ENCODE peak calls at places on chromosomes 11 and 22, in five cellular contexts. N, Z, E, V and Y are unnamed samples.

GRCh38 chr11:105912666-105913065 is 109.4 kb downstream of the MSANTD4 start:
- DNase-seq in E (no peak), V (no peak), N (no peak), Z (no peak), Y (no peak)

GRCh38 chr11:457071-457760 is 7.1 kb downstream of the PTDSS2 start:
- DNase-seq in Z (no peak), V (no peak), N (no peak), E (peak), Y (no peak)

GRCh38 chr11:60785806-60786361 is 751 bp downstream of the MS4A10 start:
- DNase-seq in N (no peak), Z (no peak), E (peak), V (peak), Y (peak)

GRCh38 chr11:28760676-28761390 is 652.6 kb downstream of the METTL15 start:
- DNase-seq in E (no peak), Z (no peak), N (no peak), V (peak), Y (peak)

GRCh38 chr22:32999039-32999861 is 58.9 kb downstream of the SYN3 start:
- DNase-seq in V (no peak), Z (no peak), N (peak), E (no peak), Y (no peak)

GRCh38 chr22:46966846-46967245 is 204.4 kb downstream of the TBC1D22A start:
- DNase-seq in V (no peak), N (peak), Z (no peak), E (no peak), Y (no peak)

GRCh38 chr11:11620251-11620965 is 1.4 kb downstream of the GALNT18 start:
- DNase-seq in V (peak), Z (peak), E (peak), N (peak), Y (peak)

GRCh38 chr11:97414801-97415200 is 1025.0 kb downstream of the JRKL start:
- DNase-seq in Z (no peak), N (no peak), E (no peak), V (no peak), Y (no peak)

GRCh38 chr11:16881074-16881709 is 133.0 kb downstream of the PLEKHA7 start:
- DNase-seq in V (peak), E (no peak), Z (peak), N (peak), Y (peak)

GRCh38 chr11:122393209-122393850 is 262.2 kb upstream of the UBASH3B start:
- DNase-seq in Z (no peak), V (no peak), N (no peak), E (no peak), Y (no peak)

GRCh38 chr11:126734752-126735151 is 265.8 kb downstream of the KIRREL3 start:
- DNase-seq in E (no peak), Z (no peak), V (no peak), N (no peak), Y (no peak)

GRCh38 chr22:39243443-39244072 is 1.2 kb downstream of the PDGFB start:
- DNase-seq in Z (peak), N (no peak), V (no peak), E (no peak), Y (no peak)
- H3K4me3 ChIP-seq in Z (peak), N (peak), V (no peak), E (peak), Y (peak)

GRCh38 chr11:107606122-107606521 is 15.2 kb downstream of the ELMOD1 start:
- DNase-seq in N (no peak), E (no peak), Z (no peak), V (no peak), Y (no peak)
- TF ChIP-seq CTCF in N (no peak), E (no peak), Z (no peak), V (no peak), Y (peak)

GRCh38 chr11:118659314-118659939 is 20.0 kb downstream of the TREH start:
- DNase-seq in V (peak), Z (peak), N (peak), E (peak), Y (peak)
- H3K4me3 ChIP-seq in V (no peak), Z (no peak), N (no peak), E (no peak), Y (no peak)

DNA sequence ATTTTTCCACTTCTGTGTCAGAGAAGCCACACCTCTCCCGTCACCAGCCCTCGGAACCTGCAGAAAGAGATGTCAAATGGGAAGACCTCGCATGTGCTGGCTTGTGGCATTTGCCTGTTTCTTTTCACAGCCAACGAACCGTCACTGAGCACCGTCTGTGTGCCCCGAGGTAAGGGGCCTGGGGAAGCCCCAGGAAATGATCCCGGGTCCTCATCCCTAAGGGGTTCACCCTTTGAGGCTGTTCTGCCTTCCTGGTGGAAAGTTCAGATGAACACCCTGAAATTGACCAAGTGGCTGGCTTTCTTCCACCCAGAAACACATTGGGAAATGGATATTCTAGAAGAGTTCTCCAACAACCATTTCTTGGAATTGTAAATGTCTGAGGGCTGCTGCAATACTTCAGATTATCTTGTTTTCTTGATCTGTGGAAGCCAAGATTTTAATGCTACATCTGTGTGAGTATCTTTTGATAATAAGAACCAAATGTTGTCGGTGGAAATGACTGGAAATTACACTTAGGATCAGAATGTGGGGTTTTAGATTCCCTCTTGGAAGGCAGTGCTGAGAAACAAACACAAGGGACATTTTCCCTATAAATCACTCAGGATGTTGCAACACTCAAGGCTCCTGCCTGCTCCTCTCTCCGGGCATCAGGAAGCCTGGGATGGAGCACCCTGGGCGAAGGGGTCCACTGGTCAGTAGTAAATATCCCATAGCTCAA is 37.6 kb downstream of the RIBC2 start:
- DNase-seq in N (peak), Z (no peak), E (no peak), V (peak), Y (peak)
- TF ChIP-seq CTCF in N (no peak), Z (no peak), E (no peak), V (no peak), Y (no peak)

GRCh38 chr22:31342389-31343125 is 3.6 kb downstream of the PATZ1 start:
- DNase-seq in V (no peak), E (no peak), N (no peak), Z (peak), Y (no peak)
- H3K4me3 ChIP-seq in V (no peak), E (peak), N (no peak), Z (peak), Y (no peak)

GRCh38 chr11:108648528-108648885 is 16.4 kb upstream of the DDX10 start:
- DNase-seq in E (no peak), Z (no peak), N (no peak), V (no peak), Y (no peak)

GRCh38 chr11:108647701-108648527 is 17.0 kb upstream of the DDX10 start:
- DNase-seq in N (peak), V (peak), E (peak), Z (peak), Y (peak)

GRCh38 chr11:108645956-108646355 is 18.9 kb upstream of the DDX10 start:
- DNase-seq in Z (no peak), V (no peak), E (no peak), N (no peak), Y (no peak)

GRCh38 chr11:108643974-108644373 is 20.9 kb upstream of the DDX10 start:
- DNase-seq in Z (no peak), N (no peak), E (no peak), V (no peak), Y (no peak)

GRCh38 chr11:108647387-108647700 is 17.5 kb upstream of the DDX10 start:
- DNase-seq in N (no peak), V (no peak), E (no peak), Z (no peak), Y (no peak)
- TF ChIP-seq CTCF in N (no peak), V (no peak), E (no peak), Z (no peak), Y (no peak)

GRCh38 chr11:63837719-63838118 is 1.2 kb upstream of the MARK2 start:
- DNase-seq in Z (no peak), E (peak), N (no peak), V (no peak), Y (no peak)
- H3K4me3 ChIP-seq in Z (no peak), E (peak), N (no peak), V (no peak), Y (no peak)

GRCh38 chr11:2432171-2432621 is 12.1 kb downstream of the TRPM5 start:
- DNase-seq in E (peak), N (no peak), Z (peak), V (no peak), Y (no peak)

GRCh38 chr11:2434008-2434407 is 10.3 kb downstream of the TRPM5 start:
- DNase-seq in N (no peak), Z (peak), E (no peak), V (no peak), Y (no peak)

GRCh38 chr11:2433106-2433925 is 11.0 kb downstream of the TRPM5 start:
- DNase-seq in V (no peak), E (peak), N (no peak), Z (peak), Y (no peak)

GRCh38 chr11:2432628-2433071 is 11.7 kb downstream of the TRPM5 start:
- DNase-seq in N (no peak), V (no peak), Z (peak), E (peak), Y (no peak)

GRCh38 chr11:2431395-2431794 is 12.9 kb downstream of the TRPM5 start:
- DNase-seq in Z (peak), N (no peak), V (no peak), E (no peak), Y (no peak)
- TF ChIP-seq CTCF in Z (no peak), N (no peak), V (no peak), E (no peak), Y (no peak)

GRCh38 chr11:77038825-77039326 is 4.7 kb downstream of the B3GNT6 start:
- DNase-seq in V (no peak), N (no peak), Z (no peak), E (no peak), Y (no peak)
- H3K4me3 ChIP-seq in V (no peak), N (no peak), Z (no peak), E (no peak), Y (no peak)